ENCODE peak calls at places on chromosomes 6 and 20, in five cellular contexts. One of them, this sample, is unnamed.

GRCh38 chr6:157804448-157805327 is 18.4 kb upstream of the SNX9 start:
- DNase-seq in kidney glomerular epithelial cell: no peak
- DNase-seq in renal cortical epithelial cell: no peak
- DNase-seq in ACHN: no peak
- DNase-seq in stimulated activated CD8-positive, alpha-beta memory T cell treated with anti-CD3 and anti-CD28 coated beads, Interleukin-2, amount 100 ng/mL, for 1 hour: no peak
- DNase-seq in this sample: no peak

GRCh38 chr6:132261354-132261753 is 139.9 kb downstream of the MOXD1 start:
- DNase-seq in kidney glomerular epithelial cell: no peak
- DNase-seq in renal cortical epithelial cell: no peak
- DNase-seq in ACHN: no peak
- DNase-seq in stimulated activated CD8-positive, alpha-beta memory T cell treated with anti-CD3 and anti-CD28 coated beads, Interleukin-2, amount 100 ng/mL, for 1 hour: no peak
- DNase-seq in this sample: no peak

GRCh38 chr20:461254-462198 is 807 bp downstream of the TBC1D20 start:
- DNase-seq in kidney glomerular epithelial cell: peak; percentile 32
- DNase-seq in renal cortical epithelial cell: no peak
- DNase-seq in ACHN: peak; percentile 43
- DNase-seq in stimulated activated CD8-positive, alpha-beta memory T cell treated with anti-CD3 and anti-CD28 coated beads, Interleukin-2, amount 100 ng/mL, for 1 hour: no peak
- DNase-seq in this sample: no peak

GRCh38 chr20:18133962-18134361 is 3.7 kb upstream of the KAT14 start:
- DNase-seq in kidney glomerular epithelial cell: no peak
- DNase-seq in renal cortical epithelial cell: no peak
- DNase-seq in ACHN: no peak
- DNase-seq in stimulated activated CD8-positive, alpha-beta memory T cell treated with anti-CD3 and anti-CD28 coated beads, Interleukin-2, amount 100 ng/mL, for 1 hour: no peak
- DNase-seq in this sample: no peak

GRCh38 chr6:36964349-36964748 is 9.8 kb downstream of the PI16 start:
- DNase-seq in kidney glomerular epithelial cell: no peak
- DNase-seq in renal cortical epithelial cell: no peak
- DNase-seq in ACHN: no peak
- DNase-seq in stimulated activated CD8-positive, alpha-beta memory T cell treated with anti-CD3 and anti-CD28 coated beads, Interleukin-2, amount 100 ng/mL, for 1 hour: no peak
- DNase-seq in this sample: no peak

GRCh38 chr20:45322952-45323383 is 14.9 kb upstream of the MATN4 start:
- DNase-seq in kidney glomerular epithelial cell: no peak
- DNase-seq in renal cortical epithelial cell: peak; percentile 58
- DNase-seq in ACHN: peak; percentile 24
- DNase-seq in stimulated activated CD8-positive, alpha-beta memory T cell treated with anti-CD3 and anti-CD28 coated beads, Interleukin-2, amount 100 ng/mL, for 1 hour: no peak
- DNase-seq in this sample: no peak

GRCh38 chr20:46065006-46065405 is 24.8 kb downstream of the NCOA5 start:
- DNase-seq in kidney glomerular epithelial cell: no peak
- DNase-seq in renal cortical epithelial cell: no peak
- DNase-seq in ACHN: no peak
- DNase-seq in stimulated activated CD8-positive, alpha-beta memory T cell treated with anti-CD3 and anti-CD28 coated beads, Interleukin-2, amount 100 ng/mL, for 1 hour: no peak
- DNase-seq in this sample: no peak

GRCh38 chr6:165231581-165232276 is 77.7 kb downstream of the C6orf118 start:
- DNase-seq in kidney glomerular epithelial cell: peak; percentile 47
- DNase-seq in renal cortical epithelial cell: peak; percentile 72
- DNase-seq in ACHN: peak; percentile 44
- DNase-seq in stimulated activated CD8-positive, alpha-beta memory T cell treated with anti-CD3 and anti-CD28 coated beads, Interleukin-2, amount 100 ng/mL, for 1 hour: no peak
- DNase-seq in this sample: no peak

GRCh38 chr6:65999288-65999791 is 292.3 kb upstream of the EYS start:
- DNase-seq in kidney glomerular epithelial cell: no peak
- DNase-seq in renal cortical epithelial cell: no peak
- DNase-seq in ACHN: no peak
- DNase-seq in stimulated activated CD8-positive, alpha-beta memory T cell treated with anti-CD3 and anti-CD28 coated beads, Interleukin-2, amount 100 ng/mL, for 1 hour: no peak
- DNase-seq in this sample: no peak

GRCh38 chr6:165674155-165675029 is 11.4 kb upstream of the PDE10A start:
- DNase-seq in kidney glomerular epithelial cell: no peak
- DNase-seq in renal cortical epithelial cell: no peak
- DNase-seq in ACHN: no peak
- DNase-seq in stimulated activated CD8-positive, alpha-beta memory T cell treated with anti-CD3 and anti-CD28 coated beads, Interleukin-2, amount 100 ng/mL, for 1 hour: no peak
- DNase-seq in this sample: no peak

GRCh38 chr20:53827996-53828672 is 234.5 kb upstream of the ZNF217 start:
- DNase-seq in kidney glomerular epithelial cell: peak; percentile 81
- DNase-seq in renal cortical epithelial cell: peak; percentile 97
- DNase-seq in ACHN: peak; percentile 50
- DNase-seq in stimulated activated CD8-positive, alpha-beta memory T cell treated with anti-CD3 and anti-CD28 coated beads, Interleukin-2, amount 100 ng/mL, for 1 hour: no peak
- DNase-seq in this sample: no peak

This sample was measured in activated B cell treated with CpG ODN at 0.5 μM for 24 hours.